ENCODE peak calls at places on chromosomes 5 and 9, in ten cellular contexts. Z, K, E, L, Y, P, H, R, D and I are unnamed samples.

GRCh38 chr9:82124090-82124489 is 135.5 kb downstream of the SPATA31D1 start:
- DNase-seq in Z (no peak), K (no peak), E (peak), L (peak), Y (no peak), P (no peak), H (no peak), R (peak), D (no peak), I (no peak)

GRCh38 chr5:90876366-90876765 is 317.8 kb downstream of the ADGRV1 start:
- DNase-seq in Z (no peak), K (no peak), E (no peak), L (no peak), Y (peak), P (no peak), H (no peak), R (peak), D (no peak), I (no peak)

GRCh38 chr5:125446986-125447385 is 700.5 kb upstream of the ZNF608 start:
- DNase-seq in Z (no peak), K (no peak), E (peak), L (peak), Y (no peak), P (no peak), H (no peak), R (no peak), D (no peak), I (no peak)

GRCh38 chr9:131402073-131402472 is 8.2 kb downstream of the PRRC2B start:
- DNase-seq in Z (no peak), K (no peak), E (peak), L (peak), Y (no peak), P (peak), H (peak), R (peak), D (no peak), I (no peak)

GRCh38 chr9:100355561-100355960 is 2.8 kb upstream of the TEX10 start:
- DNase-seq in Z (no peak), K (peak), E (no peak), L (no peak), Y (no peak), P (no peak), H (peak), R (no peak), D (no peak), I (no peak)

GRCh38 chr5:76524872-76525271 is 98.3 kb downstream of the F2RL2 start:
- DNase-seq in Z (no peak), K (no peak), E (no peak), L (no peak), Y (peak), P (peak), H (no peak), R (no peak), D (no peak), I (no peak)

GRCh38 chr5:74641778-74642542 is 1.4 kb upstream of the ENC1 start:
- DNase-seq in Z (peak), K (peak), E (peak), L (peak), Y (peak), P (peak), H (peak), R (peak), D (peak), I (no peak)

GRCh38 chr5:132180134-132180745 is 47.4 kb downstream of the P4HA2 start:
- DNase-seq in Z (no peak), K (peak), E (peak), L (peak), Y (peak), P (no peak), H (peak), R (peak), D (no peak), I (no peak)

GRCh38 chr5:75948441-75948840 is 134.7 kb upstream of the SV2C start:
- DNase-seq in Z (no peak), K (no peak), E (no peak), L (no peak), Y (no peak), P (no peak), H (no peak), R (no peak), D (no peak), I (no peak)

GRCh38 chr5:60843693-60844428 is at the start of gene ELOVL7:
- DNase-seq in Z (peak), K (no peak), E (peak), L (no peak), Y (peak), P (no peak), H (no peak), R (peak), D (peak), I (peak)

GRCh38 chr9:132961002-132961401 is 16.6 kb upstream of the TSC1 start:
- DNase-seq in Z (no peak), K (no peak), E (no peak), L (no peak), Y (no peak), P (no peak), H (no peak), R (no peak), D (no peak), I (no peak)

GRCh38 chr5:64790210-64790609 is 21.5 kb downstream of the CWC27 start:
- DNase-seq in Z (no peak), K (no peak), E (peak), L (no peak), Y (no peak), P (no peak), H (no peak), R (peak), D (no peak), I (no peak)

GRCh38 chr5:177036443-177036842 is 13.9 kb downstream of the ZNF346 start:
- DNase-seq in Z (no peak), K (no peak), E (no peak), L (no peak), Y (no peak), P (no peak), H (no peak), R (no peak), D (no peak), I (no peak)

GRCh38 chr9:113011911-113012381 is at the start of gene ZNF883:
- DNase-seq in Z (peak), K (no peak), E (peak), L (peak), Y (peak), P (no peak), H (no peak), R (peak), D (no peak), I (peak)

GRCh38 chr9:134693641-134694367 is 52.2 kb downstream of the COL5A1 start:
- DNase-seq in Z (peak), K (no peak), E (no peak), L (no peak), Y (no peak), P (no peak), H (no peak), R (no peak), D (peak), I (no peak)

GRCh38 chr9:23702311-23702922 is 123.6 kb downstream of the ELAVL2 start:
- DNase-seq in Z (no peak), K (no peak), E (no peak), L (no peak), Y (no peak), P (no peak), H (no peak), R (peak), D (no peak), I (no peak)

GRCh38 chr5:93461751-93462150 is 119.3 kb downstream of the NR2F1-AS1 start:
- DNase-seq in Z (no peak), K (no peak), E (peak), L (peak), Y (no peak), P (no peak), H (no peak), R (peak), D (no peak), I (no peak)

GRCh38 chr5:139731281-139731680 is 64.3 kb upstream of the PSD2 start:
- DNase-seq in Z (no peak), K (no peak), E (no peak), L (no peak), Y (no peak), P (no peak), H (no peak), R (no peak), D (no peak), I (no peak)

GRCh38 chr5:98904786-98905185 is 24.0 kb downstream of the CHD1 start:
- DNase-seq in Z (no peak), K (no peak), E (peak), L (no peak), Y (no peak), P (no peak), H (no peak), R (peak), D (no peak), I (no peak)

GRCh38 chr9:97985058-97985861 is 2.1 kb downstream of the ANP32B start:
- DNase-seq in Z (no peak), K (peak), E (peak), L (no peak), Y (peak), P (no peak), H (peak), R (no peak), D (no peak), I (no peak)

GRCh38 chr9:3828495-3828894 is 302.7 kb upstream of the RFX3 start:
- DNase-seq in Z (no peak), K (no peak), E (peak), L (no peak), Y (no peak), P (no peak), H (no peak), R (peak), D (no peak), I (no peak)

GRCh38 chr5:9801908-9802307 is 171.8 kb upstream of the TAS2R1 start:
- DNase-seq in Z (no peak), K (no peak), E (no peak), L (no peak), Y (no peak), P (no peak), H (no peak), R (no peak), D (no peak), I (no peak)

GRCh38 chr5:88692979-88693932 is 189.7 kb downstream of the MEF2C start:
- DNase-seq in Z (no peak), K (no peak), E (no peak), L (no peak), Y (no peak), P (no peak), H (no peak), R (no peak), D (no peak), I (no peak)